ENCODE peak calls at places on chromosomes 16 and 17, in five cellular contexts. T is uterus, B is stomach, C is ovary, W is tibial nerve. Q is an unnamed sample.

GRCh38 chr17:34485999-34486398 is 93.4 kb upstream of the TMEM132E start:
- DNase-seq in T (no peak), B (no peak), C (no peak), W (no peak), Q (no peak)

GRCh38 chr16:21169249-21169981 is 10.9 kb downstream of the LDAF1 start:
- DNase-seq in T (no peak), B (no peak), C (no peak), W (no peak), Q (no peak)

GRCh38 chr17:45641541-45641940 is 142.6 kb upstream of the CRHR1 start:
- DNase-seq in T (no peak), B (no peak), C (no peak), W (no peak), Q (no peak)

GRCh38 chr16:65634833-65635232 is 513.0 kb upstream of the CDH11 start:
- DNase-seq in T (no peak), B (no peak), C (no peak), W (no peak), Q (no peak)

GRCh38 chr16:86625029-86625428 is 46.7 kb downstream of the FOXL1 start:
- DNase-seq in T (no peak), B (no peak), C (no peak), W (no peak), Q (no peak)

GRCh38 chr17:58006563-58006923 is 503 bp downstream of the SRSF1 start:
- DNase-seq in T (peak; percentile 76), B (peak; percentile 73), C (peak; percentile 77), W (peak; percentile 81), Q (peak; percentile 85)

GRCh38 chr17:49076575-49077384 is 55.8 kb upstream of the B4GALNT2 start:
- DNase-seq in T (no peak), B (no peak), C (no peak), W (no peak), Q (no peak)

GRCh38 chr17:45160505-45161287 is 979 bp upstream of the HEXIM2 start:
- DNase-seq in T (peak; percentile 74), B (peak; percentile 58), C (peak; percentile 82), W (peak; percentile 63), Q (peak; percentile 82)

GRCh38 chr17:44351961-44352921 is 7.1 kb downstream of the GRN start:
- DNase-seq in T (no peak), B (no peak), C (no peak), W (no peak), Q (no peak)

GRCh38 chr16:30660424-30661251 is 2.4 kb downstream of the FBRS start:
- DNase-seq in T (no peak), B (no peak), C (peak; percentile 28), W (no peak), Q (no peak)

GRCh38 chr16:64408699-64409098 is 713.2 kb downstream of the CDH11 start:
- DNase-seq in T (no peak), B (no peak), C (no peak), W (no peak), Q (no peak)

GRCh38 chr16:8260140-8260539 is 330.2 kb downstream of the TMEM114 start:
- DNase-seq in T (no peak), B (no peak), C (no peak), W (no peak), Q (no peak)

GRCh38 chr17:44249501-44250246 is 18.3 kb downstream of the SLC4A1 start:
- DNase-seq in T (no peak), B (no peak), C (no peak), W (no peak), Q (no peak)

GRCh38 chr16:82582971-82583370 is 43.8 kb upstream of the CDH13 start:
- DNase-seq in T (no peak), B (no peak), C (no peak), W (no peak), Q (no peak)

GRCh38 chr16:53881371-53881770 is 177.4 kb downstream of the FTO start:
- DNase-seq in T (no peak), B (no peak), C (no peak), W (no peak), Q (no peak)

GRCh38 chr16:77090062-77090461 is 100.9 kb upstream of the MON1B start:
- DNase-seq in T (no peak), B (no peak), C (no peak), W (no peak), Q (no peak)

GRCh38 chr17:46894476-46895151 is 28.3 kb upstream of the GOSR2 start:
- DNase-seq in T (no peak), B (no peak), C (no peak), W (no peak), Q (peak; percentile 68)

GRCh38 chr17:44097110-44097810 is 26.2 kb downstream of the HDAC5 start:
- DNase-seq in T (no peak), B (peak; percentile 57), C (no peak), W (no peak), Q (no peak)

GRCh38 chr16:12573300-12573699 is 230.4 kb downstream of the CPPED1 start:
- DNase-seq in T (no peak), B (no peak), C (no peak), W (no peak), Q (peak; percentile 3)

GRCh38 chr16:74073471-74073870 is 223.1 kb upstream of the PSMD7 start:
- DNase-seq in T (no peak), B (no peak), C (no peak), W (no peak), Q (no peak)

GRCh38 chr17:69864531-69864930 is 210.5 kb upstream of the KCNJ16 start:
- DNase-seq in T (no peak), B (no peak), C (no peak), W (no peak), Q (no peak)

GRCh38 chr16:20519231-20519630 is 56.9 kb downstream of the ACSM2B start:
- DNase-seq in T (no peak), B (no peak), C (no peak), W (no peak), Q (no peak)

GRCh38 chr16:86375370-86375769 is 135.0 kb upstream of the FOXF1 start:
- DNase-seq in T (no peak), B (no peak), C (no peak), W (no peak), Q (no peak)

GRCh38 chr17:47687748-47688147 is 6.2 kb upstream of the TBKBP1 start:
- DNase-seq in T (no peak), B (no peak), C (no peak), W (no peak), Q (no peak)

GRCh38 chr17:8029121-8029520 is 9.7 kb upstream of the ALOX15B start:
- DNase-seq in T (no peak), B (no peak), C (no peak), W (no peak), Q (no peak)

GRCh38 chr17:44977065-44977464 is 9.0 kb upstream of the C1QL1 start:
- DNase-seq in T (no peak), B (no peak), C (no peak), W (no peak), Q (no peak)

GRCh38 chr17:62778990-62779681 is 29.0 kb downstream of the MARCHF10 start:
- DNase-seq in T (peak; percentile 52), B (peak; percentile 72), C (no peak), W (no peak), Q (peak; percentile 75)

GRCh38 chr17:28716740-28717577 is 709 bp downstream of the RAB34 start:
- DNase-seq in T (no peak), B (no peak), C (peak; percentile 69), W (no peak), Q (no peak)

GRCh38 chr17:19370493-19370960 is 7.8 kb upstream of the MAPK7 start:
- DNase-seq in T (no peak), B (no peak), C (no peak), W (no peak), Q (no peak)

GRCh38 chr16:84730406-84731106 is 30.8 kb downstream of the USP10 start:
- DNase-seq in T (peak; percentile 79), B (peak; percentile 63), C (no peak), W (peak; percentile 68), Q (peak; percentile 77)
- H3K4me1 ChIP-seq in T (peaks cover 14% of the 10 kb centered on the region), B (peaks cover 94% of the 10 kb centered on the region), C (peaks cover 5% of the 10 kb centered on the region), W (no peaks in the 10 kb centered on the region), Q (peaks cover 40% of the 10 kb centered on the region)

GRCh38 chr17:13734880-13735279 is 133.2 kb upstream of the HS3ST3A1 start:
- DNase-seq in T (no peak), B (no peak), C (no peak), W (no peak), Q (no peak)

GRCh38 chr17:13735861-13736260 is 134.1 kb upstream of the HS3ST3A1 start:
- DNase-seq in T (no peak), B (no peak), C (no peak), W (no peak), Q (no peak)

GRCh38 chr17:13735444-13735843 is 133.7 kb upstream of the HS3ST3A1 start:
- DNase-seq in T (no peak), B (no peak), C (no peak), W (no peak), Q (no peak)

GRCh38 chr17:13740692-13741091 is 139.0 kb upstream of the HS3ST3A1 start:
- DNase-seq in T (no peak), B (no peak), C (no peak), W (no peak), Q (no peak)

DNA sequence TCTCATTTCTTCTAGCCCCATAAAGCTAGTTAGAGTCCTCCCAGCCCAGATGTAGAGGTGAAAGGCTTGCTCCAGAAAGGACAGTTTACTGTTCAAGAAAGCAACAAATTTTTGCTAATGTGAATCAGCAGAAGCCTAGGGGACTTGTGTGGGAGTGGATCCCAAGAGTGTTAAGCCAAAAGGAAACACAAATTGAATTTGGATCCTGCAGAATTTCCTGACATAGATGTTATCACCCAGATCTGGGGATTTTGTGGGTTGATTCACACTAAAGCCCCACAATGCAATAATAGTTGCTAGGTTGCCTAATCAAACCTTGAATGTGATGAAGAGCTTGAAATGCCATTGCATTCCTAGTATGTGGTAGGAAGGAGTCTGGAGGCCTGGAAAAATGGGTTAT is 135.2 kb upstream of the HS3ST3A1 start:
- DNase-seq in T (no peak), B (no peak), C (no peak), W (no peak), Q (no peak)
- TF ChIP-seq POLR2A in T (no peak), B (no peak), C (no peak), W (no peak), Q (no peak)

GRCh38 chr17:80789356-80789902 is 202.2 kb upstream of the CHMP6 start:
- DNase-seq in T (peak; percentile 70), B (no peak), C (no peak), W (peak; percentile 60), Q (no peak)
- H3K4me1 ChIP-seq in T (peaks cover 7% of the 10 kb centered on the region), B (peaks cover 57% of the 10 kb centered on the region), C (peaks cover 16% of the 10 kb centered on the region), W (no peaks in the 10 kb centered on the region), Q (no peaks in the 10 kb centered on the region)

DNA sequence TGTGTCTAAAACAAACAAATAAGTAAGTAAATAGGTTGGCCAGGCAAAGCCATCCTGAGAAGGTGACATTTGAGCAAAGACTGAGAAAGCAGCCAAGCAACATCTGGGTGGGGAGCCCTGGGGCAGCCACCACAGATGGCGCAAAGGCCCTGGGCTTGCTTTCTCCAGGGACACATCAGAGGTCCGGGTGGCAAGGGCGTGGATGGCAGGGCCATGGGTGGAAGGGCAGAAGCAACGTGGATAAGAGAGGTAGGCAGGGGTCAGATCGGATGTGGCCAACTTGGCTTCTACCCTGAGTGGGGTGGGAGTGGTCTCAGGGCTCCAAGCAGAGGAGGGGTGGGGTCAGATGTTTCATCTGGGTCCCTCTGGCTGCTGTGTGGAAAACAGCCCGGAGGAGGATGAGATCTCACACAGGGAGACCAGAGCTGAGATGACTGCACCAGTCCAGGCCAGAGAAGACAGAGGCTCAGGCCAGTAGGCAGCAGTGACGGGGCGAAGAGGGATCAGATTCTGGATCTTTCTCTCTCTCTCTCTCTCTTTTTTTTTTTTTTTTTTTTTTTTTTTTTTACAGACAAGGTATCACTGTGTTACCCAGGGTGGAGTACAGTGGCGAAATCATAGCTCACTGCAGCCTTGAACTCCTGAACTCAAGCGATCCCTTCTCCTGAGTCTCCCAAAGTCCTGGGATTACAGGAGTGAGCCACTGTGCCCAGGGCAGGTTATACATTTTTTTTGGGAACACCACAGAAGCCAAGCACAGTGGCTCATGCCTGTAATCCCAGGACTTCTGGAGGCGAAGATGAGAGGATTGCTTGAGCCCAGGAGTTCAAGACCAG is 6.1 kb upstream of the SPN start:
- DNase-seq in T (no peak), B (no peak), C (no peak), W (no peak), Q (no peak)
- TF ChIP-seq POLR2A in T (no peak), B (no peak), C (no peak), W (no peak), Q (no peak)